ENCODE peak calls at places on chromosomes 4 and X, in six cellular contexts. V is HFF-Myc, U is lung, R is A549, E is fibroblast of the aortic adventitia, A is neural progenitor cell. M is an unnamed sample.

GRCh38 chr4:121379276-121379675 is 1.5 kb downstream of the QRFPR start:
- DNase-seq in U (no peak), R (no peak), E (no peak), V (no peak), A (no peak), M (no peak)

GRCh38 chr4:36208884-36209473 is 35.3 kb downstream of the ARAP2 start:
- DNase-seq in V (no peak), U (no peak), E (no peak), R (no peak), A (no peak), M (no peak)

GRCh38 chr4:80335226-80335553 is 340 bp upstream of the CFAP299 start:
- DNase-seq in R (no peak), U (no peak), E (no peak), V (no peak), A (no peak), M (no peak)

GRCh38 chr4:2432991-2433530 is 14.3 kb downstream of the CFAP99 start:
- DNase-seq in A (no peak), R (no peak), E (no peak), V (no peak), U (no peak), M (no peak)

GRCh38 chr4:156413411-156413985 is 459.8 kb upstream of the CTSO start:
- DNase-seq in V (no peak), E (no peak), A (no peak), R (no peak), U (no peak), M (no peak)

GRCh38 chrX:130805906-130806305 is 97.1 kb downstream of the ENOX2 start:
- DNase-seq in A (no peak), R (no peak), E (peak), U (no peak), V (no peak), M (no peak)

GRCh38 chr4:82215800-82216199 is 158.0 kb downstream of the HNRNPD start:
- DNase-seq in U (no peak), R (no peak), V (no peak), A (no peak), E (no peak), M (no peak)

GRCh38 chrX:57752866-57753265 is 72.8 kb upstream of the NLRP2B start:
- DNase-seq in R (no peak), A (no peak), V (no peak), U (no peak), E (no peak), M (no peak)

GRCh38 chrX:19064175-19064574 is 58.1 kb downstream of the ADGRG2 start:
- DNase-seq in V (no peak), E (peak), A (no peak), R (peak), U (no peak), M (no peak)

GRCh38 chr4:147057631-147057980 is 111.9 kb upstream of the TTC29 start:
- DNase-seq in E (peak), A (no peak), U (no peak), R (no peak), V (no peak), M (no peak)

GRCh38 chr4:175891231-175891630 is 79.2 kb upstream of the GPM6A start:
- DNase-seq in U (no peak), E (no peak), A (no peak), R (no peak), V (no peak), M (no peak)

GRCh38 chrX:69232945-69233344 is 67.7 kb upstream of the PJA1 start:
- DNase-seq in E (no peak), A (no peak), V (no peak), R (no peak), U (no peak), M (no peak)

GRCh38 chrX:34873500-34874225 is 68.9 kb upstream of the FAM47B start:
- DNase-seq in U (no peak), A (peak), E (peak), R (no peak), V (no peak), M (no peak)

GRCh38 chrX:6325437-6325836 is 96.8 kb upstream of the NLGN4X start:
- DNase-seq in A (no peak), R (no peak), V (no peak), U (no peak), E (no peak), M (no peak)

GRCh38 chrX:107738272-107738671 is 37.3 kb downstream of the TSC22D3 start:
- DNase-seq in E (no peak), V (no peak), R (no peak), A (no peak), U (no peak), M (no peak)

GRCh38 chr4:23373269-23373668 is 516.6 kb downstream of the PPARGC1A start:
- DNase-seq in V (no peak), R (peak), E (peak), U (peak), A (no peak), M (no peak)

GRCh38 chr4:5424211-5424610 is 284.1 kb downstream of the EVC2 start:
- DNase-seq in E (no peak), R (no peak), U (peak), V (no peak), A (no peak), M (no peak)

GRCh38 chrX:43676960-43677582 is 21.0 kb downstream of the MAOA start:
- DNase-seq in E (no peak), R (no peak), U (no peak), V (no peak), A (peak), M (no peak)

GRCh38 chrX:77628294-77629025 is 157.6 kb downstream of the ATRX start:
- DNase-seq in A (no peak), U (no peak), R (no peak), V (no peak), E (peak), M (no peak)

GRCh38 chrX:41971346-41971745 is 48.0 kb upstream of the CASK start:
- DNase-seq in R (no peak), V (no peak), E (no peak), U (no peak), A (no peak), M (no peak)

GRCh38 chrX:74248889-74249288 is 55.1 kb upstream of the ZCCHC13 start:
- DNase-seq in A (peak), E (peak), V (no peak), R (no peak), U (no peak), M (no peak)

GRCh38 chr4:36651253-36651652 is 369.8 kb downstream of the DTHD1 start:
- DNase-seq in A (no peak), V (no peak), R (no peak), U (no peak), E (no peak), M (no peak)

GRCh38 chr4:120773641-120774040 is 148.9 kb downstream of the PRDM5 start:
- DNase-seq in U (no peak), E (no peak), A (no peak), R (no peak), V (no peak), M (no peak)

GRCh38 chr4:127479031-127479622 is 153.6 kb upstream of the INTU start:
- DNase-seq in A (peak), U (no peak), V (peak), R (peak), E (peak), M (no peak)

GRCh38 chr4:11497212-11497806 is 68.6 kb upstream of the HS3ST1 start:
- DNase-seq in U (no peak), R (no peak), V (no peak), E (no peak), A (no peak), M (no peak)

GRCh38 chrX:135295238-135295943 is 13.9 kb upstream of the ETDC start:
- DNase-seq in A (peak), R (no peak), V (no peak), U (peak), E (peak), M (no peak)

GRCh38 chr4:28557755-28558154 is 1697.1 kb downstream of the STIM2 start:
- DNase-seq in A (no peak), U (no peak), R (no peak), V (no peak), E (peak), M (no peak)

GRCh38 chrX:134172588-134173259 is 64.3 kb upstream of the CCDC160 start:
- DNase-seq in E (no peak), A (peak), V (no peak), U (no peak), R (peak), M (no peak)

GRCh38 chrX:15758140-15758539 is 20.1 kb downstream of the CA5B start:
- DNase-seq in V (no peak), R (no peak), E (no peak), A (no peak), U (no peak), M (no peak)

GRCh38 chr4:17494258-17494657 is 17.6 kb downstream of the QDPR start:
- DNase-seq in V (peak), A (no peak), E (peak), R (peak), U (no peak), M (peak)

GRCh38 chrX:75784689-75785491 is at the start of gene MAGEE2:
- DNase-seq in U (no peak), R (no peak), V (no peak), E (no peak), A (no peak), M (no peak)

GRCh38 chrX:41522071-41522470 is 74.9 kb downstream of the NYX start:
- DNase-seq in U (no peak), E (no peak), A (no peak), V (no peak), R (no peak), M (no peak)

GRCh38 chr4:164461901-164462300 is 292.0 kb upstream of the SMIM31 start:
- DNase-seq in E (no peak), R (no peak), A (no peak), U (no peak), V (no peak), M (no peak)

GRCh38 chr4:175531405-175532091 is 280.5 kb downstream of the GPM6A start:
- DNase-seq in U (no peak), R (peak), E (peak), V (no peak), A (no peak), M (peak)

GRCh38 chr4:133154725-133155124 is 5.6 kb downstream of the PCDH10 start:
- DNase-seq in R (no peak), V (no peak), E (peak), U (no peak), A (peak), M (no peak)

GRCh38 chrX:70479970-70480659 is 35.5 kb downstream of the DLG3 start:
- DNase-seq in R (no peak), E (no peak), U (no peak), A (peak), V (no peak), M (no peak)

GRCh38 chrX:826026-826425 is 195.4 kb downstream of the SHOX start:
- DNase-seq in V (peak), E (peak), U (no peak), A (no peak), R (no peak), M (peak)

DNA sequence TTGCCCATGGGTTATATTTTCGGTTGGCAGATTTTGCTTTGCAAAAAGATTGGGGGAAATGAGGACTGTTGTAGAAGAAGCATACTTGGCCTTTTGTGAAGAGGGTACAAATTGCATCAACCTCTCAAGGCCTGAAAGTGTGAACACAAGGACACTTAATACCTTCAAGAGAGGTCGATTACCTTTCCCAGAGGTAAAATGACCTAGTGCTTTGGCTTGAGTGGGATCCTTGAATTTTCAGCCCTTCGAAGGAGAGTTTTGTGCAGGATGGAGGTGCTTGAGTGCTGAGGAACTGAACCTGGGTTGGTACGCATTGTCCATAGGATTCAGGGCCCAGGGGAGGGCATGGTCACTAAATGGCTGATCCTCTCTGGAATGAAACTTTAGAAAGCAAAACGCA is 27.6 kb upstream of the NKAP start:
- DNase-seq in V (no peak), U (peak), E (no peak), R (no peak), A (no peak), M (no peak)
- H3K4me3 ChIP-seq in V (no peak), U (no peak), E (no peak), R (no peak), A (no peak), M (no peak)

DNA sequence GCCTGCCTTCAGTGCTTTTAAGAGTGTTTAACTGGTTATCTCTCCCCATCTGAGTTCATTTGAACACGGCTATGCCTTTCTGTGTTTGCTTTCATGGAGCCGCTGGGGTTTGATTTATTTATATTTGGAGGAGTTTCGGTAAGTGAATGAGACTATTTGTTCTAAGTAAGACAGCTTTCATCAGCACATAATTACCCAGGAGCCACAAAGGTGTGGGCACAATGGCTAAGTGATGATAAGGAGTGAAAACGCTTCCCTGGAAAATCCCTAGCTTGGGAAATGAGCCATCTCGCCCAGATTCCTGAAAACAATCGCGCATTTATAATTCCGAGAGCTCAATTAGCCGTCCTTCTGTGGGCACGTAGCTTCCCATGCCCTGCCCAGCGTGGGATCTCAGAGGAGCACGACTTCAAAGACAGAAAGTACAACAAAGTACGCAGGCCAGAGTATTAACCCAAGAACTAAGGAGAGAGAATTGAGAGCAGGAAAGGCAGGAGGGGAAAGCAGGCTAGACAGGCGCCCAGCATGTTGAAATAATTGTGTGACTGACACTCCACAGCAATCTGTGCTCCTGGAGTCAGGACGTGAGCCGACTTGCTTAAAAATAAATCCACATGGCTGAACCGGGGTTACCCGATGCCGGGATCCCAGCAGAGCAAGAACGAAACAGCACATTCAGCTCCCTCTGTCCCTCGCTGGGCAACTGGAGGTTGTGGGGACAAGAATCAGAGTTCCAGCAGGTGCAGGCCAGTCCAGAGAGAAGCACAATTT is 99.0 kb downstream of the DHRSX start:
- DNase-seq in R (no peak), U (no peak), E (no peak), V (no peak), A (peak), M (peak)
- H3K4me3 ChIP-seq in R (no peak), U (no peak), E (no peak), V (no peak), A (no peak), M (peak)

GRCh38 chr4:169253087-169253675 is 17.6 kb downstream of the SH3RF1 start:
- DNase-seq in E (no peak), R (no peak), A (no peak), V (no peak), U (no peak), M (no peak)
- H3K4me3 ChIP-seq in E (no peak), R (peak), A (no peak), V (no peak), U (no peak), M (no peak)

DNA sequence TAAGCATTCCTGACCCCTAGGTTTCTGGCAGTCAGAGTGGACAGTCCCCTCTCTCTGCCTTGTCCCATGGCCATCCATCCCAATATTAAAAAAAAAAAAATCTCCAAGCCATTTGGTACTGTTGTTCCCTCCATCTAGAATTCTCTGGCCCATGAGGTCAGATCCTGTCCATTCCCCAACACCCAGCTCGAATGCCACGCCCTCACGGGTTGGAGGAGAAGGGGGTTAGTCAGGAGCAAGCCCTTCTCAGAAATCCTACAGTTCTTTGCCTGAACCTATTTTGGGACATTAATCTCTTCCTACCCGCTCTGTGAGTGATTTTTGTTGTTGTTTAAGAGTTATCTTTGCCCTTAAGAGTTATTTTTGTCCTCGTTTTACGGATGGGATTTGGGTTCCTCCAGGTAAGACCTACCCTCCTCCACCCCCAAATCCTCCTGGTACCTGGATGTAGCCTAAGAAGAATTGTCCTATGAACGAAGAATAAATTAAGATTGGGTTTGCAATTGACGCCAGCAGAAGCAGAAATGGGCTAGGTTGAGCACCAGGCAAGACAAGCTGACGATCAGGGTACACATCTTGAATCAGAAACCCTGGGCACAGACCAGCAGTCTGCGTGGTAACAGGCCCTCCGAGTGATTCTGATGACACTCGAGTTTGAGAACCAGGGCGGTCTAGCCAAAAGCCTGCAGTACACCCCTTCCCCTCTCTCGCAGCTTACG is 977 bp downstream of the RNF175 start:
- DNase-seq in U (no peak), E (no peak), V (no peak), R (no peak), A (no peak), M (no peak)
- H3K4me3 ChIP-seq in U (no peak), E (no peak), V (peak), R (no peak), A (peak), M (peak)

GRCh38 chr4:124432500-124432899 is 280.0 kb downstream of the ANKRD50 start:
- DNase-seq in V (no peak), U (no peak), A (no peak), R (no peak), E (peak), M (no peak)
- H3K4me3 ChIP-seq in V (no peak), U (no peak), A (no peak), R (no peak), E (no peak), M (no peak)

M was measured in BJ.